ENCODE peak calls at places on chromosomes 2 and 18, in ten cellular contexts. F is heart right ventricle; S is NAMALWA; L is memory B cell; K is uterus; P is caudate nucleus; H is ELR; I is NCI-H1694; C is renal cortical epithelial cell; M is activated CD8-positive, alpha-beta memory T cell treated with anti-CD3 and anti-CD28 coated beads, Interleukin-2, amount 50 U/mL, for 48 hours. A is an unnamed sample.

GRCh38 chr2:37616674-37616999 is 54.8 kb downstream of the CDC42EP3 start:
- DNase-seq in F (no peak), C (no peak), K (no peak), S (no peak), M (no peak), L (peak; percentile 36), H (no peak), P (no peak), I (no peak), A (peak; percentile 85)

GRCh38 chr2:132387126-132387525 is 29.5 kb upstream of the GPR39 start:
- DNase-seq in I (no peak), M (no peak), C (no peak), K (no peak), L (no peak), P (no peak), H (no peak), F (no peak), S (no peak), A (no peak)

GRCh38 chr2:236400594-236401360 is 136.6 kb upstream of the ASB18 start:
- DNase-seq in F (no peak), S (no peak), K (no peak), M (no peak), C (no peak), H (no peak), P (no peak), I (no peak), L (no peak), A (no peak)

GRCh38 chr2:234304945-234305344 is 191.9 kb downstream of the ARL4C start:
- DNase-seq in K (no peak), F (no peak), I (no peak), H (peak; percentile 69), P (no peak), S (no peak), L (no peak), M (no peak), C (peak; percentile 79), A (no peak)

GRCh38 chr2:20092226-20092900 is 40.9 kb upstream of the LAPTM4A start:
- DNase-seq in M (no peak), K (no peak), H (no peak), P (no peak), I (no peak), S (no peak), L (no peak), C (no peak), F (no peak), A (no peak)

GRCh38 chr2:238119756-238120462 is 18.6 kb upstream of the KLHL30 start:
- DNase-seq in F (peak; percentile 7), P (no peak), L (no peak), I (no peak), H (no peak), K (no peak), C (no peak), S (no peak), M (no peak), A (peak; percentile 17)

GRCh38 chr2:86002375-86002774 is 103.3 kb downstream of the POLR1A start:
- DNase-seq in P (no peak), S (no peak), I (no peak), M (no peak), K (no peak), L (no peak), F (no peak), C (no peak), H (no peak), A (no peak)

GRCh38 chr18:59141294-59142068 is 1.8 kb downstream of the SEC11C start:
- DNase-seq in S (peak; percentile 68), F (no peak), K (no peak), M (no peak), L (no peak), C (no peak), I (no peak), H (no peak), P (no peak), A (peak; percentile 87)

GRCh38 chr2:41294331-41294730 is 753.5 kb upstream of the PKDCC start:
- DNase-seq in S (no peak), F (no peak), P (no peak), K (no peak), H (peak; percentile 2), I (no peak), L (no peak), M (no peak), C (peak; percentile 1), A (no peak)

GRCh38 chr2:193141-193552 is 70.7 kb downstream of the SH3YL1 start:
- DNase-seq in F (no peak), H (peak; percentile 10), I (no peak), S (no peak), K (no peak), M (no peak), L (no peak), P (no peak), C (peak; percentile 17), A (no peak)

A was measured in MM.1S.